ENCODE peak calls at places on chromosome 15, in ten cellular contexts. B, P, N, V, I, U, H, D, Q and X are unnamed samples.
A peak's percentile ranks its signal among the peaks of the same experiment; 100 is the strongest.

GRCh38 chr15:39400821-39401550 is 179.9 kb upstream of the THBS1 start:
- DNase-seq in H (peak; percentile 78), P (no peak), I (no peak), Q (no peak), V (peak; percentile 93), D (no peak), U (no peak), B (no peak), N (no peak), X (no peak)

GRCh38 chr15:56984681-56985515 is 66.5 kb downstream of the TCF12 start:
- DNase-seq in D (no peak), B (no peak), U (no peak), V (no peak), I (no peak), P (no peak), H (peak; percentile 36), Q (no peak), N (no peak), X (no peak)

GRCh38 chr15:34241376-34242350 is 16.8 kb downstream of the EMC4 start:
- DNase-seq in V (peak; percentile 49), I (no peak), D (no peak), B (no peak), H (peak; percentile 67), U (no peak), P (peak; percentile 47), Q (no peak), N (peak; percentile 57), X (no peak)

GRCh38 chr15:100849021-100849831 is 30.4 kb upstream of the ALDH1A3 start:
- DNase-seq in U (no peak), B (peak; percentile 56), D (peak; percentile 62), N (peak; percentile 68), Q (no peak), H (peak; percentile 26), V (peak; percentile 7), P (peak; percentile 65), I (no peak), X (no peak)

GRCh38 chr15:51192560-51193280 is 98.0 kb upstream of the TNFAIP8L3 start:
- DNase-seq in Q (peak; percentile 69), I (peak; percentile 91), B (peak; percentile 88), D (peak; percentile 89), V (peak; percentile 88), U (peak; percentile 69), P (peak; percentile 85), H (peak; percentile 94), N (peak; percentile 66), X (peak; percentile 95)

GRCh38 chr15:45187894-45188830 is at the start of gene SHF:
- DNase-seq in D (no peak), Q (no peak), U (peak; percentile 76), V (no peak), P (peak; percentile 44), I (no peak), H (peak; percentile 59), B (peak; percentile 57), N (peak; percentile 86), X (peak; percentile 70)

GRCh38 chr15:34754674-34755418 is at the start of gene GJD2:
- DNase-seq in V (no peak), N (no peak), Q (no peak), P (peak; percentile 35), U (no peak), H (no peak), B (no peak), I (no peak), D (no peak), X (peak; percentile 21)

GRCh38 chr15:88454867-88455810 is 12.0 kb downstream of the MRPL46 start:
- DNase-seq in U (peak; percentile 51), P (peak; percentile 77), H (peak; percentile 82), I (no peak), Q (no peak), V (peak; percentile 46), D (peak; percentile 55), N (peak; percentile 48), B (peak; percentile 45), X (no peak)

GRCh38 chr15:73683257-73683623 is 943 bp upstream of the CD276 start:
- DNase-seq in H (no peak), N (no peak), Q (no peak), B (no peak), I (no peak), U (no peak), P (no peak), D (no peak), V (no peak), X (no peak)

GRCh38 chr15:73682597-73683090 is 1.5 kb upstream of the CD276 start:
- DNase-seq in U (no peak), Q (no peak), H (no peak), B (no peak), N (no peak), D (no peak), P (no peak), I (no peak), V (no peak), X (no peak)

GRCh38 chr15:73681856-73682596 is 2.2 kb upstream of the CD276 start:
- DNase-seq in Q (no peak), D (no peak), U (no peak), V (peak; percentile 34), N (no peak), H (no peak), P (no peak), I (no peak), B (no peak), X (no peak)

GRCh38 chr15:73685561-73685960 is 1.4 kb downstream of the CD276 start:
- DNase-seq in H (peak; percentile 31), U (no peak), V (no peak), P (no peak), Q (no peak), D (no peak), B (no peak), N (no peak), I (no peak), X (no peak)

GRCh38 chr15:73683624-73684536 is at the start of gene CD276:
- DNase-seq in P (peak; percentile 88), H (peak; percentile 81), D (peak; percentile 90), Q (no peak), I (peak; percentile 40), B (peak; percentile 86), N (peak; percentile 88), U (peak; percentile 50), V (peak; percentile 51), X (peak; percentile 60)
- TF ChIP-seq CTCF in P (peak; percentile 10), H (no peak), D (peak; percentile 32), Q (no peak), I (peak; percentile 8), B (no peak), N (peak; percentile 30), U (peak; percentile 28), V (peak; percentile 62), X (no peak)

DNA sequence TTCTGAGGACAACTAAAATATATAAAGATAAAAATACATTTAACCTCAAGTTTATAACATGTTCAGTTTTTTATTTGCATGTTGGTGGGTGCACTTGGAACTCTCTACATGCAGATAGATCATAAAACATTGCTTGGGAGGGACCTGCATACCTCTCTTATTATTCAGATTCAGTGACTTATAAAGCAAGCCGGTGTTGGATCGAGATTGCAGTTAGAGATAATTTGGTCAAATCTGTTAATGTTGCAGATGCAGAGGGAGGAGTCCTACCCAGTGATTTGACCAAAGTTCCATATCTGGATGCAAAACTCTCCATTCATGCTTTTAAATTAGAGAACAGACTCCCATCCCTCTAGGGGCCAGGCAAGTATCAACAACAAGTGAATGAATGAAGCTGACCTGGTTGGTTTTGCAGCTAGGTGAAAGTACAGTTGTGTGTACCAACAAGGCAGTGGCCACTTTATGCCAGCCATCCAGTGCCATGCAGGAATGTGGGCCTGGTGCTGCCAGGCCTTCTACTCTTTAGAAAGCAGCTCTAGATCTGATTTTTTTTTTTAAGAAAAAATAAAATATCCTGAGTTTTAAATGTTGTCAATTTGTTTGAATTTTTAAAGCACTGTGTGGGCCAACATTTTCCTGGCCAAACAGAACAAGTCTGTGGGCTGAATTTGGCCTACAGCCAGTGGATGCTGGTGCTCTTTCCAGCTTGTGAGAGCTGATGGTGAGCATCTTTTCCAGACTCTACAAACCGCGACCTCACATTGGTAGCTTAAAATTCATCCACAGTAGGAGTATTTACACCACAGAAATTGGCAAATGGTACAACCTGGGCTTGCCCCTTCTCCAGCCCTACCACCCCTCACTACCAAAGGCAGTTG is 12.3 kb downstream of the CDIN1 start:
- DNase-seq in P (no peak), Q (no peak), B (no peak), V (no peak), I (no peak), U (peak; percentile 54), D (no peak), N (no peak), H (peak; percentile 45), X (no peak)
- TF ChIP-seq CTCF in P (no peak), Q (no peak), B (no peak), V (peak; percentile 26), I (no peak), U (no peak), D (no peak), N (no peak), H (peak; percentile 8), X (no peak)

GRCh38 chr15:86229306-86229705 is 149.6 kb downstream of the AGBL1 start:
- DNase-seq in V (no peak), D (no peak), I (no peak), B (no peak), U (no peak), H (no peak), N (no peak), P (no peak), Q (no peak), X (no peak)

GRCh38 chr15:86236721-86237121 is 157.1 kb downstream of the AGBL1 start:
- DNase-seq in B (no peak), N (no peak), V (no peak), P (no peak), I (no peak), Q (no peak), H (no peak), D (no peak), U (no peak), X (no peak)

GRCh38 chr15:86235667-86236066 is 156.0 kb downstream of the AGBL1 start:
- DNase-seq in U (no peak), B (no peak), I (no peak), H (no peak), Q (no peak), N (no peak), V (no peak), D (no peak), P (no peak), X (no peak)

GRCh38 chr15:86229966-86230365 is 150.3 kb downstream of the AGBL1 start:
- DNase-seq in P (no peak), D (no peak), N (no peak), B (no peak), U (no peak), Q (no peak), V (no peak), H (no peak), I (no peak), X (no peak)

DNA sequence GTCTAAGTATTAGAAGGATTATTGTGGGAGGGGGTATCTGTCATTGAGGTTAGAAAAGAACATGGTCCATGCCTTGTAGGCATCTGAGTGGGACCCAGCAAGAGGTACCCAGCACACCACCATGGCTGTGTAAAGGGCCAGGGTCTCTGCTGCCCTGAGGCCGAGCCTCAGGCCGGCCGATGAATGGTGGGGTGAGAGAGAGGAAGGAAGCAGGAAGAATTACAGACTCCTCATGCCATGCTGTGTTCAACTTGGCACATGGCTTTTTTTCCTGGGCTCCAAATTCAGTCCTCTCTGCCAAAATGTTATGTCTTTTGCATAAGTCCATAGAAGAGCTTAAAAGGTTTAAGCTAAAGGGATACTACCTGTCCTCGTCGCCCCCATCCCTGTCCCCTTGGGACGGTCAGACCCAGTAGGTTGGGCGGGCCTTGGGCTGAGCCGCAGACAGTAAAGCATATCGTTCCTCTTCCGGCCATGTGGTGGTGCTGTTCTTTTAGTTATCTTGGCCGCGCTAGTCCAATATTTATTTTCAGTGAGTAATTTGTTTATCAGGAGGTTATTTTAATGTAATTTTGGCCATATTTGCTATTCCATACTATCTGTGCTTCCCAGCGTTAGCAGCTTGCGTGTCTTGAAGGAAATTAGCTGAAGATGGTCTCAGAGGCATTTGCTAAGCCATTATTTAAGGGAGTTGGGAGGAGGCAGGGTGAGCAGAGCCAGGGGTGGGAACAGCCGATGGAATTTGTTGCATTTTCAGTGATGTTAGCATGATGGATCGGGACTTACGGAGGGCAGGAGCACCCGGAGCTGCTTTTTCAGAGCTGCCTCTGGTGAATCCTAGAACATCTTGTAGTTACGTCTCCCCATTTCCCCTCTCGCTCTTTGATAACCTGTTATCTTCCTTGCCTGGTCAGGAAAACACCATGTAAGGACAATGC is 152.5 kb downstream of the AGBL1 start:
- DNase-seq in Q (no peak), N (peak; percentile 38), B (peak; percentile 15), V (peak; percentile 0), I (no peak), P (peak; percentile 32), D (no peak), H (peak; percentile 24), U (peak; percentile 52), X (peak; percentile 49)
- TF ChIP-seq CTCF in Q (no peak), N (peak; percentile 66), B (peak; percentile 42), V (peak; percentile 21), I (peak; percentile 45), P (peak; percentile 54), D (peak; percentile 62), H (peak; percentile 13), U (peak; percentile 60), X (peak; percentile 75)

DNA sequence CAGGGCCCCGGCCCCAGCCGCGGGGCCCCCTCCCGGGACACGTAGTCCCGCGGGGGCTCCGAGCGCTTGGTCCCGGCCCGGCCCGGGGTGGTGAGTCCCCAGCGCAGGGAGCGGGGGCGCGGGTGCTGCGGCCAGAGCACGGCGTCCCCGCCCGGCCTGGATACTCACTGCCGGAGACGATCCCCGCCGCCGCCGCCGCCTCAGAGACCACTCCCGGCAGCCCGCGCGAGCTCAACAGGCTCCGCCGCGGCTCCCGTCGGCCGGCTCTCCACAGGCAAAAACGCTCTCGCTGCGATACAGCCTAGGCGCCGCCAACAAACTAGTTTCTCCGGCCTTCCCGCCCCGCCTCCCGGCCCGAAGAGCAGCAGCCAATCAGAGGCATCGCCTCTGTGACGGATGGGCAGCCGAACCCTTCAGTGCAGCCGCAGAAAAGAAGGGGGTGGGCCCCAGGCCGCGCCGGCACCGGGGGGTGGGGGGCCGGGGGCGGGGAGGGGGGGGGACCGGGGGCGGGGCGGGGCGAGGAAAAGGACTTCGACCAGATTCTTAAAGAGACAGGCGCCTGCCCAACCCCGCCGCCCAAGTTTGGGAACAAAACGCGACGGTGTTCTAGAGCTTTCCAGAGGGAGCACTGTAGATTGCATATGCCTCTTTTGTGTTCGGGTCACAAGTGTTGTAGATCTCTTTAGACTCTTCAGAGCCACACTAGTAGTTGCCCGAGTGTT is at the start of gene KLHL25:
- DNase-seq in I (peak; percentile 89), B (peak; percentile 95), P (peak; percentile 97), N (peak; percentile 99), H (peak; percentile 96), V (peak; percentile 91), U (peak; percentile 93), D (peak; percentile 95), Q (peak; percentile 91), X (peak; percentile 92)
- TF ChIP-seq CTCF in I (no peak), B (no peak), P (peak; percentile 17), N (no peak), H (no peak), V (no peak), U (no peak), D (no peak), Q (no peak), X (no peak)